ENCODE peak calls at places on chromosomes 7 and 10, in five cellular contexts. S, R, N, Z and F are unnamed samples.

GRCh38 chr10:77622822-77623410 is 14.7 kb downstream of the KCNMA1 start:
- DNase-seq in N (no peak), S (no peak), Z (no peak), R (no peak), F (no peak)

GRCh38 chr10:120601999-120602398 is 145.0 kb downstream of the PLPP4 start:
- DNase-seq in S (no peak), Z (no peak), N (no peak), R (no peak), F (no peak)

GRCh38 chr7:28433604-28434254 is 21.4 kb downstream of the CREB5 start:
- DNase-seq in S (peak), R (no peak), N (no peak), Z (no peak), F (no peak)

GRCh38 chr7:110600983-110601382 is 489.9 kb upstream of the LRRN3 start:
- DNase-seq in Z (no peak), S (no peak), R (no peak), N (no peak), F (no peak)

GRCh38 chr10:72133517-72133916 is 45.2 kb upstream of the SPOCK2 start:
- DNase-seq in R (no peak), N (peak), Z (no peak), S (peak), F (peak)

GRCh38 chr10:70885931-70886903 is 2.1 kb downstream of the PCBD1 start:
- DNase-seq in R (peak), N (no peak), Z (no peak), S (no peak), F (no peak)

GRCh38 chr10:23396695-23397094 is 42.2 kb upstream of the OTUD1 start:
- DNase-seq in Z (no peak), N (no peak), S (no peak), R (no peak), F (no peak)

GRCh38 chr7:38373155-38373554 is 99.7 kb upstream of the TARP start:
- DNase-seq in S (no peak), Z (no peak), N (no peak), R (peak), F (no peak)

GRCh38 chr7:1919539-1920265 is 249.6 kb downstream of the ELFN1 start:
- DNase-seq in Z (no peak), N (no peak), S (no peak), R (no peak), F (no peak)

GRCh38 chr10:61617586-61617985 is 45.1 kb upstream of the CABCOCO1 start:
- DNase-seq in N (no peak), S (no peak), Z (no peak), R (no peak), F (no peak)

GRCh38 chr10:85003083-85003482 is 674.7 kb downstream of the CCSER2 start:
- DNase-seq in S (no peak), Z (no peak), N (no peak), R (no peak), F (no peak)

GRCh38 chr10:107544706-107545520 is 380.4 kb upstream of the SORCS1 start:
- DNase-seq in N (no peak), Z (no peak), R (no peak), S (no peak), F (no peak)

GRCh38 chr7:46229409-46229808 is 308.3 kb upstream of the IGFBP3 start:
- DNase-seq in R (no peak), S (peak), Z (no peak), N (peak), F (no peak)

GRCh38 chr10:77926566-77927342 is at the start of gene DLG5:
- DNase-seq in R (peak), S (peak), Z (no peak), N (no peak), F (peak)

GRCh38 chr7:4519819-4520520 is 162.1 kb upstream of the FOXK1 start:
- DNase-seq in N (no peak), R (no peak), Z (no peak), S (no peak), F (no peak)
- TF ChIP-seq CTCF in N (no peak), R (no peak), Z (no peak), S (no peak), F (no peak)

GRCh38 chr7:106984034-106984433 is 60.5 kb upstream of the PRKAR2B start:
- DNase-seq in S (no peak), N (no peak), Z (no peak), R (no peak), F (no peak)

GRCh38 chr7:106986450-106986977 is 58.0 kb upstream of the PRKAR2B start:
- DNase-seq in S (no peak), N (no peak), Z (no peak), R (no peak), F (no peak)

GRCh38 chr7:106982415-106982814 is 62.1 kb upstream of the PRKAR2B start:
- DNase-seq in N (no peak), R (no peak), Z (no peak), S (peak), F (no peak)

GRCh38 chr7:106987777-106988176 is 56.7 kb upstream of the PRKAR2B start:
- DNase-seq in Z (no peak), S (no peak), R (no peak), N (no peak), F (no peak)
- TF ChIP-seq CTCF in Z (no peak), S (no peak), R (no peak), N (no peak), F (no peak)

DNA sequence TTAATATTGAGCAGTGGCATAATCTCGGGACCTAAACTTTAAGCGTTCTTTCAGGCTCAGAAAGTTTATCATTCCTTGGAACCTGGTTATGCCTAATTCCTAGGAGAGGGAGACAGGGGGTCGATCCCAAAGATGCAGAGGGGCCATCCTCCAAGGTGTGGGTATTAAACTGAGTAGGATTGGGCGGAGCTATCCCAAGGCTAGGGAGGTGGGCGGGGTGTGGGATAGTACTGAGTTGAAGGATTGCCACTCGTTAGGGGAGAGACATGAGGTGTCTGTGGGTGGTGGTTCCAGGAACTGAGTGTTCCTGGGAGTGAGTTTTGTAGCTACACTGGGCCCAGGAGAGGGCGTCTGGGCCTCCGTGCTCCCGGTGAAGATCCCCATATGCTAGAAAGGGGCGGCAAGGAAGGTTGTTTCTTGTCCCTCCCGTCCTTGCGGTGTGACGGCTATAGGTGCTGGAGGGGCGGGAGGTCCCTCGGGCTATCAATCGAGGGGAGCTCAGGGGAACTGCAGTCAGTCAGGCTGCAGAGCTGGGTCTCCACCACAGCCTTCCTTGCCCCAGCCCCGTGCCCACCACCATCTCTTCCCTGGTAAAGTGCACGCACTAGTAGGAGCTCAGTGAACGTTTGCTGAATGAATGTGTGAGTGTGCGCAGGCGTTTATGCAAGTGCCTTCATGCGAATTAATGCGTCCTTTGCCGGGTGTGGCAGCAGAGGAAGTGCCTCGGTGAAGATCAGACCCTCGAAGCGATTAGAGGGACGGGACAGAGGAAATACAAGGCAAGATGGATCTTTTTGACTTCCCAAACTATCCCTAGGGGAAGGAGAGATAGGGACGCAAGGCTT is 3.0 kb upstream of the HMX2 start:
- DNase-seq in Z (no peak), S (no peak), N (no peak), R (no peak), F (peak)
- TF ChIP-seq CTCF in Z (peak), S (no peak), N (no peak), R (no peak), F (peak)

DNA sequence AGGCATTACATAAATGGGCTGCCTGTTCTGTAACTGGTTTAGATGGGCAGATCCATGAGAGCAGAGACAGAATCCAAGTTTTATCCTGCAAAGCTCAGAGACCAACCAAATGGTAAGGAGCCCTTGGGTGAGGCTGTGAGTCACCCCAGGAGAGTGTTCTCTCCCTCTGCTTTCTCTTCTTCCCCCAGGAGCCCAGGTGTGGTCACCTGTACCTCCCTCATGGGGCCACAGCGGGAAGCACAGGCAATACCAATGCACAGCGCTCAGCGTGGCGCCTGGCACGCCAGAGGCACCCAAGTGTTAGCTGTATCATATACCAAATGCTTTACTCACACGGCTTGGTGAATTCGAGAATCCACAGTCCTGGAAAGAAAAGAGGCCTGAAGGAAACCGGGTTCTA is 39.4 kb downstream of the CTBP2 start:
- DNase-seq in S (no peak), N (no peak), Z (no peak), R (no peak), F (no peak)
- TF ChIP-seq CTCF in S (no peak), N (no peak), Z (no peak), R (no peak), F (no peak)

DNA sequence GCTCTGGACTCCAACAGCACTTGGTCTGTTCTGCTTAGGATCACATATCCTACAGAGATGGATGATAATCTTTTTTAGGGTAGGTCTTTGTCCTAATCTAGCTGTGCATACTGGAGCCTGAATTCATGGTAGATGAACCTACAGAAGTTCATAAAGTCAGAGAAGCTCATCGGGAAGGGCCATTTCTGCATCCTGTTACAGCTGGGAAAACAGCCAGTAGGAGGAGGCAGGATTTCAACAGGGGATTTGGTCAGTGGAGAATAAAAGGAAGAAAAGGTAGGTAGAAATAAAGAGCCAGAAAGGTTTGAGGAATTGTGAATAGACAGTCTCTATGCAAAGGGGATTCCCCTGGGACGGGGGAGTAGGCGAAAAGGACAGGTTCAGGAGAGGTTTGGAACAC is 101.4 kb downstream of the ANK3 start:
- DNase-seq in Z (no peak), N (no peak), S (no peak), R (no peak), F (no peak)
- TF ChIP-seq CTCF in Z (no peak), N (no peak), S (no peak), R (no peak), F (no peak)

GRCh38 chr10:29430101-29430500 is 141.2 kb downstream of the LYZL1 start:
- DNase-seq in S (no peak), Z (no peak), N (no peak), R (no peak), F (no peak)
- TF ChIP-seq CTCF in S (no peak), Z (no peak), N (no peak), R (no peak), F (no peak)

GRCh38 chr10:121662945-121663917 is 65.0 kb upstream of the FGFR2 start:
- DNase-seq in N (no peak), S (no peak), Z (peak), R (no peak), F (no peak)
- TF ChIP-seq CTCF in N (no peak), S (no peak), Z (peak), R (no peak), F (peak)